ENCODE peak calls at places on chromosomes 6 and 20, in five cellular contexts. C is transverse colon, I is K562, B is spleen, V is stomach. A is an unnamed sample.
A peak's percentile ranks its signal among the peaks of the same experiment; 100 is the strongest.

GRCh38 chr20:24960861-24961260 is 11.8 kb downstream of the CST7 start:
- DNase-seq in C (no peak), I (no peak), B (no peak), V (no peak), A (no peak)

GRCh38 chr6:166764473-166765233 is 137.6 kb upstream of the RPS6KA2 start:
- DNase-seq in C (no peak), I (no peak), B (no peak), V (peak; percentile 24), A (no peak)

GRCh38 chr6:44179072-44179536 is 20.5 kb downstream of the CAPN11 start:
- DNase-seq in C (no peak), I (no peak), B (no peak), V (no peak), A (no peak)

GRCh38 chr6:157644043-157644810 is 178.8 kb upstream of the SNX9 start:
- DNase-seq in C (no peak), I (no peak), B (no peak), V (no peak), A (no peak)

GRCh38 chr6:169933839-169934698 is 182.6 kb downstream of the ERMARD start:
- DNase-seq in C (peak; percentile 55), I (no peak), B (no peak), V (peak; percentile 95), A (no peak)

GRCh38 chr6:31815025-31815838 is at the start of the genes HSPA1A and HSPA1L:
- DNase-seq in C (peak; percentile 96), I (peak; percentile 97), B (peak; percentile 94), V (peak; percentile 95), A (peak; percentile 74)

GRCh38 chr6:143457563-143458359 is 7.2 kb downstream of the PEX3 start:
- DNase-seq in C (no peak), I (no peak), B (no peak), V (no peak), A (no peak)

GRCh38 chr6:71534916-71535315 is 246.3 kb downstream of the OGFRL1 start:
- DNase-seq in C (no peak), I (no peak), B (no peak), V (no peak), A (no peak)

GRCh38 chr6:73452107-73452461 is at the start of gene CGAS:
- DNase-seq in C (peak; percentile 83), I (no peak), B (peak; percentile 96), V (peak; percentile 74), A (no peak)

GRCh38 chr20:32945710-32946221 is 58.5 kb downstream of the SUN5 start:
- DNase-seq in C (no peak), I (no peak), B (no peak), V (no peak), A (no peak)

GRCh38 chr6:112010328-112010727 is 43.6 kb upstream of the CCN6 start:
- DNase-seq in C (no peak), I (no peak), B (no peak), V (no peak), A (no peak)

GRCh38 chr20:44030394-44030793 is 115.7 kb downstream of the TOX2 start:
- DNase-seq in C (no peak), I (no peak), B (no peak), V (peak; percentile 16), A (no peak)

GRCh38 chr20:11810316-11811130 is 107.2 kb upstream of the BTBD3 start:
- DNase-seq in C (no peak), I (no peak), B (no peak), V (no peak), A (no peak)
- H3K27ac ChIP-seq in C (no peak overlapping the region), I (no peak overlapping the region), B (no peak overlapping the region), V (no peak overlapping the region), A (no peak overlapping the region)

DNA sequence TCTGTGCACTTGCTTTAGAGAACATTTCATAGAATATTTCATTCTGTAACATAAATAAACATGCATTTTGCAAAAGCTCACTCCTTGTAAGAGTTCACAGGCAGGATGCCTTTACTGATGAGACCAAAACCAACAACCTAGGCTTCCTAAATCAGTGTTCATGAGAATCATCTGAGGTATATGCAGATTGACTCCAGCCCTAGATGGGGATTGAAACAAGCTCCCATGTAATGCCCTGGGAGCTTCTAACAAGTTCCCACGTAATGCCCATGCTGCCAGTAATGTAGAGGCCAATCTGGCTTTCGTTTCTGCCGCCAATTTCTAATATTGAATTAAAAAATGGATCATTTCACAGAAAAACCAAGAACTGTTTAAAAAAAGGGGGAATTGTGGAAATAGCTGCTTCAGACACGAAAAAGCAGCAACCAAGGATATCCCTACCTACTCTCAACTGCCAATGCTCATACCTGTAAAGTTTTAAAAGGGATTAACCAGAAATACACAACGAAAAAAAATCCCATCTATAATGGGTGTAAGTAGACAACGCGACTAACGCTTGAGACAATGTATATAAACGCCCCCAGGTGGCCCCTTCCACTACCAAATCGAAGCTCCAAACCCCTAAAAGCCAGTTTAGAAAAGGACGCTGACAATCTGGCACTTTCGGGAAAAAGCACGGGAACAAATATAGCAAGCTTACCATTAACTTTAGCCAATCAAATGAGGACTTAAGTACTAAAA is 94.7 kb upstream of the BTN3A2 start:
- DNase-seq in C (no peak), I (no peak), B (no peak), V (no peak), A (no peak)
- H3K4me3 ChIP-seq in C (peak overlapping the region; percentile 48), I (no peak overlapping the region), B (peak overlapping the region; percentile 44), V (no peak overlapping the region), A (peak overlapping the region; percentile 81)

GRCh38 chr6:3162565-3163247 is 5.4 kb upstream of the TUBB2A start:
- DNase-seq in C (peak; percentile 82), I (peak; percentile 99), B (peak; percentile 90), V (peak; percentile 76), A (no peak)
- TF ChIP-seq POLR2AphosphoS5 in C (peak; percentile 35), I (peak; percentile 76), B (peak; percentile 72), V (no peak), A (peak; percentile 94)

GRCh38 chr6:45697605-45698004 is 318.1 kb downstream of the CLIC5 start:
- DNase-seq in C (no peak), I (no peak), B (no peak), V (no peak), A (no peak)

GRCh38 chr6:45698046-45698445 is 317.6 kb downstream of the CLIC5 start:
- DNase-seq in C (no peak), I (no peak), B (no peak), V (no peak), A (no peak)

GRCh38 chr6:45692021-45692420 is 314.3 kb upstream of the SUPT3H start:
- DNase-seq in C (no peak), I (no peak), B (no peak), V (no peak), A (no peak)

GRCh38 chr6:45699663-45700062 is 316.0 kb downstream of the CLIC5 start:
- DNase-seq in C (no peak), I (no peak), B (no peak), V (no peak), A (no peak)

GRCh38 chr6:45696738-45697137 is 318.9 kb downstream of the CLIC5 start:
- DNase-seq in C (no peak), I (no peak), B (no peak), V (no peak), A (no peak)
- H3K27ac ChIP-seq in C (no peak overlapping the region), I (no peak overlapping the region), B (no peak overlapping the region), V (no peak overlapping the region), A (no peak overlapping the region)

DNA sequence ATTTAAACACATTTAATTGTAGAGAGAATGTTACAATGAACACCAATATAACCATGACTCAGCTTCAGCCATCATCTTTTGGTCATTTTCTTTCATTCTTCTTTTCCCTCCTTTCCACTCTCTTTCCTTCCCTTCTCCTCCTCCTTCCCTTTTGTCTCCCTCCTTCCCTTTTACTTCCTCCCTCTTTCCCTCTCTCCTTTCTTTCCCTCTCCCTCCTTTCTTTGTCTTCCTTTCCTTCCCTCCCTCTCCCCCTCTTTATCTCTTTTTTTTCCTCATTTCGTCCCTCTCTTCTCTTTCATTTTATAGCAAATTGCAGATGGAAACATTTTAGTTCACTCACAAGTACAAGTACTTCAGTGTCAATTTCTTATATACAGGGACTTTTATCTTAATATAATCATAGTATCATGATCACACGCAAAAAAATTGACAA is 1.8 kb downstream of the ZKSCAN3 start:
- DNase-seq in C (no peak), I (no peak), B (no peak), V (no peak), A (no peak)
- H3K4me3 ChIP-seq in C (no peak overlapping the region), I (peak overlapping the region; percentile 68), B (no peak overlapping the region), V (peak overlapping the region; percentile 74), A (peak overlapping the region; percentile 90)

GRCh38 chr6:108875161-108875555 is 26.9 kb downstream of the ARMC2 start:
- DNase-seq in C (no peak), I (no peak), B (no peak), V (no peak), A (no peak)

GRCh38 chr6:108873971-108874370 is 25.7 kb downstream of the ARMC2 start:
- DNase-seq in C (no peak), I (no peak), B (no peak), V (no peak), A (no peak)

GRCh38 chr6:108874470-108875160 is 26.4 kb downstream of the ARMC2 start:
- DNase-seq in C (peak; percentile 42), I (no peak), B (no peak), V (no peak), A (no peak)

GRCh38 chr6:108878942-108879341 is 30.7 kb downstream of the ARMC2 start:
- DNase-seq in C (no peak), I (no peak), B (no peak), V (no peak), A (no peak)

GRCh38 chr6:108876929-108877775 is 28.9 kb downstream of the ARMC2 start:
- DNase-seq in C (peak; percentile 53), I (no peak), B (no peak), V (peak; percentile 55), A (no peak)
- TF ChIP-seq POLR2AphosphoS5 in C (no peak), I (no peak), B (no peak), V (peak; percentile 58), A (no peak)

GRCh38 chr20:38295811-38296210 is 8.1 kb upstream of the BPI start:
- DNase-seq in C (no peak), I (no peak), B (no peak), V (no peak), A (no peak)

GRCh38 chr20:38298768-38299288 is 5.1 kb upstream of the BPI start:
- DNase-seq in C (peak; percentile 51), I (no peak), B (peak; percentile 81), V (peak; percentile 48), A (no peak)

GRCh38 chr20:38296433-38296832 is 7.5 kb upstream of the BPI start:
- DNase-seq in C (no peak), I (no peak), B (no peak), V (no peak), A (no peak)

GRCh38 chr20:38299963-38300362 is 4.0 kb upstream of the BPI start:
- DNase-seq in C (no peak), I (no peak), B (no peak), V (peak; percentile 60), A (no peak)

DNA sequence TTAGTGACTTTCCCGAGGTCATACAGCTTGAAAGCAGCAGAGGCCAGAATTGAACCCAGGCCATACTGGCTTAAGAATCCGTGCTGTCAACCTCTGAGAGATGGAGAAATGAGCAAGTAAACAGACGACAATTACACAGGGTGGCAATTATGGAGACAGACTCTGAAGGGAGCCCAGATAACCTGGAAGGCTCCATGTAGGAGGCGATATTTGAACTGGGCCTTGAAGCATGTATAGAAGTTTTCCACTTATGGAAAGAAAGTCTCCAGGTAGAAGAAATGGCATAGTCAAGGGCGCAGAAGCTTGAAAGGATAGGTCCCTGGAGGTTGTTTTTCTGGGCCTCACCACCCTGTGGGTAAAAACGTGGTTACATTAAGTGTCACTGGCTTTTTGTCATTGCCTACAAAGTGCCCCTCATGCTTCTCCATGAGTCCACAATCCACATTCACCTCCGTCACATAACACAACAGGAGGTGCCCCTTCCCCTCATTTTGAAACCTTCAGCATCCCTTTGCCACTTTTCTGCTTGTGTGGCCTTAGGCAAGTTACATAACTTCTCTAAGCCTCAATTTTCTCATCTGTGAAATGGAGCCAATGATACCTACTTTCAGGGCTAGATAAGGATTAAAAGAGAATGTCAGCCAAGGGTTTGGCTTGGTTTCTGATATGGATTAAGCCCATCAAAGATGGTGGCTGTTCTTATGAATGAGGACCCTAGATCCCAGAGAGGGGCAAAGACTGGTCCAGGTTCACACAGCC is 5.9 kb upstream of the BPI start:
- DNase-seq in C (no peak), I (no peak), B (no peak), V (no peak), A (no peak)
- H3K27ac ChIP-seq in C (peak overlapping the region; percentile 56), I (no peak overlapping the region), B (peak overlapping the region; percentile 74), V (peak overlapping the region; percentile 49), A (no peak overlapping the region)